ENCODE peak calls at places on chromosome 14, in seven cellular contexts. I, M, F, S, Q, W and X are unnamed samples.

GRCh38 chr14:59360923-59361794 is 104.0 kb downstream of the GPR135 start:
- DNase-seq in I (peak; percentile 93), M (no peak), F (no peak), S (peak; percentile 86), Q (peak; percentile 76), W (peak; percentile 100), X (no peak)

GRCh38 chr14:91573894-91574837 is 64.1 kb upstream of the PPP4R3A start:
- DNase-seq in I (peak; percentile 48), M (peak; percentile 49), F (peak; percentile 29), S (peak; percentile 68), Q (peak; percentile 53), W (peak; percentile 64), X (no peak)

GRCh38 chr14:30751646-30752416 is 122.5 kb upstream of the COCH start:
- DNase-seq in I (no peak), M (no peak), F (no peak), S (no peak), Q (no peak), W (no peak), X (no peak)

GRCh38 chr14:61706096-61706690 is 10.9 kb downstream of the HIF1A start:
- DNase-seq in I (peak; percentile 55), M (no peak), F (no peak), S (no peak), Q (no peak), W (no peak), X (no peak)

GRCh38 chr14:24941719-24942118 is 108.2 kb downstream of the STXBP6 start:
- DNase-seq in I (no peak), M (no peak), F (no peak), S (no peak), Q (no peak), W (no peak), X (no peak)

GRCh38 chr14:57057803-57058202 is 210.9 kb downstream of the EXOC5 start:
- DNase-seq in I (no peak), M (no peak), F (no peak), S (no peak), Q (no peak), W (no peak), X (no peak)

GRCh38 chr14:34098045-34098984 is 147.4 kb upstream of the EGLN3 start:
- DNase-seq in I (peak; percentile 57), M (no peak), F (no peak), S (peak; percentile 46), Q (peak; percentile 70), W (peak; percentile 79), X (no peak)

GRCh38 chr14:54106802-54107377 is 150.3 kb upstream of the BMP4 start:
- DNase-seq in I (peak; percentile 28), M (no peak), F (no peak), S (no peak), Q (peak; percentile 81), W (peak; percentile 99), X (no peak)

GRCh38 chr14:64775081-64775777 is 71.0 kb downstream of the PLEKHG3 start:
- DNase-seq in I (no peak), M (no peak), F (no peak), S (no peak), Q (no peak), W (no peak), X (no peak)

GRCh38 chr14:81031488-81031887 is 76.1 kb downstream of the TSHR start:
- DNase-seq in I (no peak), M (no peak), F (no peak), S (no peak), Q (no peak), W (no peak), X (no peak)

GRCh38 chr14:99572173-99572999 is 31.6 kb downstream of the CCDC85C start:
- DNase-seq in I (no peak), M (no peak), F (no peak), S (no peak), Q (no peak), W (no peak), X (no peak)

GRCh38 chr14:30551460-30551859 is 7.5 kb upstream of the G2E3 start:
- DNase-seq in I (no peak), M (no peak), F (no peak), S (no peak), Q (no peak), W (peak; percentile 85), X (no peak)

GRCh38 chr14:99809864-99810854 is 16.9 kb downstream of the EML1 start:
- DNase-seq in I (peak; percentile 31), M (no peak), F (no peak), S (no peak), Q (no peak), W (no peak), X (no peak)

DNA sequence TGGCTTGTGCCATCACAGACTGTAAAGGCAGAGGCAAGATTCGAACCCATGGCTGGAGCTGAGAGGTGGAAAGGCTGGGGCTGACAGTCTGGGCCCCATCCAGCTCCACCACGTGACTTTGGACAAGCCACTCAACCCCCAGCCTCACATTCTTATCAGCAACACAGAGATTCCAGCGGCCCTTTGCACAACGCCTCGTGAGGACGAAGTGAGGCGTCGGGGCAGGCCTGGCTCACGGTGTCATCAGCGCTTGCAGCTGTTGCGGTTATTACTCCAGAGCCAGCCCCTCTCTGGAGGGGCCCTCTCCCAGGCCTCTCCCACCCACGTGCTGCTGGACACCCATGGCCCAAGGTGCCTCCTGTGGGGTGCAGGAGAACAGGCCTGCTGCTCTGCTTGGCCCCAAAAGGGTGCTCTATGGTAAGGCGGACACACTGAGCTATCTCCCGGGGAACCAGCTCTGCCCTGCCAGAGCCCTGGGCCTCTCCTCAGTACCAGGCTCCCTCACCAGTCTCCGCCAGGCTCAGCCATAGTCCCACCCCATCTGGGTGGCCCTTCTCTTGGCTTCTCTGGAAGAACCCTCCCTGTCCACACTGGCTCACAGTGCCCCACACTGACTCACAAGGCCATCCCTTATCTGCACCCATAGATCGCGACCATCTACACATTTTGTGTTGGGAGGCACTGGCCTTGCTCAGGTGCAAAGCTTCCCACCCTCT is 21.1 kb downstream of the CHGA start:
- DNase-seq in I (no peak), M (no peak), F (no peak), S (no peak), Q (no peak), W (no peak), X (no peak)
- TF ChIP-seq CTCF in I (no peak), M (no peak), F (no peak), S (no peak), Q (no peak), W (no peak), X (no peak)

DNA sequence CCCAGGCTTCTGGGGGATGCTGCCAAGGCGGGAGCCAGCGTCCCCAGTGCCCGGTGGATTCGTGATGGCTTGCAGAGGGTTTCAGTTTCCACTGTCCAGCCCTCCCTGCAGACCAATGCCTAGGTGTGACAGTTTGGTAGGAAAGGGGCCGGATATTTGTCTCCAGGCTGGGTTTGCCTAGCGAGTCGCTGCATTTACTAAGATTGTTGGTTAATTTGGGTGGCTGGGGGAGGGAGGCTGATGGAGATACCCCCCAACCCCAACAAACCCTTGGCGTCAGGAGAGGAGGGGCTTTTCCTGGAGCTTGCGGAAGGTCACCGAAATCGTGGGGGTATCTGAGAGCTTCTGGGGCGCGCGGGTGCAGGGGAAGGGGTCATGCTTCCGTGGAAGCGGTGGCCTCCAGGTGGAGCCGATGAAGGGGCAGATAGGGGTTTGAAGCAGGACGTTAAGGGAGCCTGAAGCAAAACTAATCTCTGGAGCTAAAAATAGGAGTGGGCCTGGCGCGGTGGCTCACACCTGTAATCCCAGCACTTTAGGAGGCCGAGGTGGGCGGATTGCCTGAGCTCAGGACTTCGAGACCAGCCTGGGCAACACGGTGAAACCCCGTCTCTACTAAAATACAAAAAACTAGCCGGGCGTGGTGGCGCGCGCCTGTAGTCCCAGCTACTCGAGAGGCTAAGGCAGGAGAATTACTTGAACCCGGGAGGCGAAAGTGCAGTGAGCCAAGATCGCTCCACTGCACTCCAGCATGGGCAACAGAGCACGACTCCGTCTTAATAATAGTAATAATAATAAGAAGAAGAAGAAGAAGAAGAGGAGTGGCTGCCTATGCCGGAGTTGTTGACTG is 1.1 kb upstream of the CDC42BPB start:
- DNase-seq in I (peak; percentile 20), M (no peak), F (no peak), S (no peak), Q (no peak), W (peak; percentile 13), X (no peak)
- TF ChIP-seq CTCF in I (no peak), M (no peak), F (no peak), S (no peak), Q (no peak), W (no peak), X (no peak)

DNA sequence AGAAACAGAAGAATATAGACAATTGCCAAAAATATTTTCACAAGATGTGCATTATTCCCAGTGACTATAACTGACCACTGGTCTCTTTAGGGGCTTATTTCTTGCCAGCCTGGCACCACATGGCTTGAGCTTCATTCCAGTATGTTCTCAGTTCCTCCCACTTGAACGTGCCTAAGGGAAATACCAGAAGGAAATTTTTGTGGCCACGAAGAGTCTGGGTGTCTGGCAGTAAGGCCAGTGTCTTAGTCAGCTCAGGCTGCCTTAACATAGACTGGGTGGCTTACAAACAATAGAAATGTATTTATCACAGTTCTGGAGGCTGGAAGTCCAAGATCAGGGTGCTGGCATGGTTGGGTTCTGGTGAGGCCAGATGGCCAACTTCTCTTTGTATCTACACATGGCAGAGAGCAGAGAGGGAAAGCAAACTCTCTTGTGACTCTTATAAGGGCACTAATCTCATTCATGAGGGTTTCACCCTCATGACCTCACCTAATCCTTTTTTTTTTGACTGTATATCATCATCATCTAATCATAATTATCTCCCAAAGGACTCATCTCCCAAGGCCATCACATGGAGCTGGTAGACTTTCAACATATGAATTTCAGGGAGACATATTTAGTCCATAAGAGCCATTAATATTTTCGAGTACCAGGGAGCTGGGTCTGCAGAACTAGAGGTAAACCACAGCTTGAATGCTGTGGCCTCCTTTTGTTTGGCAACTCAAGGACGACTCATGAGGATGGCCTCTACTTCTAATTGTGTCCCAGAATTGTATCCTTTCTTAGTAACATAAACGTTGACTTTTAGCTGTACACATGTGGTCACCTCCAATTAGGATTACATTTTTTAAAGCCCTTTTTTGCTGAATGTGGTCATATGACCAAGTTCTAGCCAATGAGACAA is 5.1 kb upstream of the SMOC1 start:
- DNase-seq in I (peak; percentile 33), M (no peak), F (no peak), S (no peak), Q (peak; percentile 37), W (no peak), X (no peak)
- TF ChIP-seq CTCF in I (no peak), M (no peak), F (no peak), S (no peak), Q (no peak), W (no peak), X (no peak)

GRCh38 chr14:105635560-105635959 is 109.2 kb downstream of the TMEM121 start:
- DNase-seq in I (no peak), M (no peak), F (no peak), S (no peak), Q (no peak), W (no peak), X (no peak)

GRCh38 chr14:105636935-105637334 is 110.6 kb downstream of the TMEM121 start:
- DNase-seq in I (no peak), M (no peak), F (no peak), S (no peak), Q (no peak), W (no peak), X (no peak)

GRCh38 chr14:105627701-105628100 is 101.3 kb downstream of the TMEM121 start:
- DNase-seq in I (no peak), M (no peak), F (no peak), S (no peak), Q (no peak), W (no peak), X (no peak)

GRCh38 chr14:105629886-105630215 is 103.5 kb downstream of the TMEM121 start:
- DNase-seq in I (no peak), M (no peak), F (no peak), S (no peak), Q (no peak), W (no peak), X (no peak)

DNA sequence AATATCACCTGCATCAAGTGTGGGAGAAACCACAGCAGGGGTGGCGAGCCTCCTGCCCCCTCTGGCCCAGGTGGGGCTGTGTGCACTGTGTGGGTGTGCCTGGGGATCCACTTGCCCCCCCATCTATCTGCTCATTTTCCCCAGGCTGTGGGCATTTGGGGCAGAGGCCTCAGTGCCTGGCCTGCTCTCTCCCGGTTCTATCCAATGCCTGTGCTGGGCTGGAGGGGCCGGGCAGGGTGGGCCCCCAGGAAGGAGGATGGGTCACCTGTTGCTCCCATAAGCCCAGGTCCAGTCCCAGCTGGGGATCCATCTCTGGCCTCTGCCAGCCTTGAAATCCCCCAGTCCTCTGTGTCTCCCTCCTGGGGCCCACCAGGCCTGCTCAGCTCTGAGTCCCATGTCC is 105.6 kb downstream of the TMEM121 start:
- DNase-seq in I (no peak), M (no peak), F (no peak), S (no peak), Q (no peak), W (no peak), X (no peak)
- TF ChIP-seq CTCF in I (no peak), M (no peak), F (no peak), S (no peak), Q (no peak), W (no peak), X (no peak)